ENCODE peak calls at places on chromosomes 12 and 14, in four cellular contexts. S is heart right ventricle, P is IMR-90, A is BE2C. J is an unnamed sample.

GRCh38 chr12:127482950-127483349 is 784.0 kb upstream of the TMEM132C start:
- DNase-seq in S (no peak), P (no peak), A (no peak), J (no peak)

GRCh38 chr14:92534863-92535654 is 21.5 kb downstream of the RIN3 start:
- DNase-seq in S (no peak), P (no peak), A (no peak), J (no peak)

GRCh38 chr14:83342590-83342989 is 1808.9 kb upstream of the SEL1L start:
- DNase-seq in S (peak), P (no peak), A (no peak), J (no peak)

GRCh38 chr12:25200703-25201102 is 5.7 kb downstream of the ETFRF1 start:
- DNase-seq in S (no peak), P (peak), A (no peak), J (no peak)

GRCh38 chr12:1855241-1855640 is 34.9 kb downstream of the LRTM2 start:
- DNase-seq in S (no peak), P (peak), A (no peak), J (no peak)

GRCh38 chr12:19462441-19462840 is 23.1 kb downstream of the AEBP2 start:
- DNase-seq in S (no peak), P (no peak), A (peak), J (no peak)

GRCh38 chr14:98819132-98819866 is 452.7 kb downstream of the BCL11B start:
- DNase-seq in S (no peak), P (no peak), A (no peak), J (no peak)

GRCh38 chr14:73696466-73697390 is 17.5 kb downstream of the PNMA1 start:
- DNase-seq in S (no peak), P (peak), A (no peak), J (peak)

GRCh38 chr12:94649349-94650142 is 811 bp downstream of the TMCC3 start:
- DNase-seq in S (peak), P (peak), A (peak), J (no peak)

GRCh38 chr12:101715045-101715444 is 17.6 kb downstream of the CHPT1 start:
- DNase-seq in S (no peak), P (no peak), A (no peak), J (no peak)

GRCh38 chr14:63375772-63376171 is 57.0 kb upstream of the GPHB5 start:
- DNase-seq in S (no peak), P (peak), A (no peak), J (peak)

GRCh38 chr12:90801776-90802175 is 153.2 kb downstream of the CCER1 start:
- DNase-seq in S (no peak), P (peak), A (no peak), J (peak)

GRCh38 chr14:101665478-101666078 is 95.9 kb upstream of the PPP2R5C start:
- DNase-seq in S (no peak), P (peak), A (peak), J (peak)

GRCh38 chr12:130764073-130764472 is 48.0 kb upstream of the RIMBP2 start:
- DNase-seq in S (no peak), P (peak), A (no peak), J (no peak)

GRCh38 chr14:35254736-35255135 is 37.4 kb upstream of the PSMA6 start:
- DNase-seq in S (no peak), P (no peak), A (no peak), J (no peak)

GRCh38 chr12:24499151-24500146 is 449.5 kb downstream of the BCAT1 start:
- DNase-seq in S (no peak), P (peak), A (no peak), J (peak)

GRCh38 chr12:100324498-100324897 is 32.4 kb upstream of the SLC17A8 start:
- DNase-seq in S (no peak), P (no peak), A (no peak), J (no peak)

GRCh38 chr14:85366226-85366625 is 163.7 kb upstream of the FLRT2 start:
- DNase-seq in S (no peak), P (no peak), A (no peak), J (no peak)

GRCh38 chr12:120534203-120534702 is at the start of gene RNF10:
- DNase-seq in S (peak), P (peak), A (peak), J (peak)

GRCh38 chr12:120528861-120529525 is at the start of gene COQ5:
- DNase-seq in S (peak), P (peak), A (peak), J (no peak)

GRCh38 chr12:120534703-120535655 is 823 bp downstream of the RNF10 start:
- DNase-seq in S (peak), P (peak), A (peak), J (peak)

GRCh38 chr12:120532701-120533238 is 1.4 kb upstream of the RNF10 start:
- DNase-seq in S (no peak), P (no peak), A (no peak), J (no peak)

GRCh38 chr12:120529641-120530314 is 820 bp upstream of the COQ5 start:
- DNase-seq in S (no peak), P (peak), A (no peak), J (no peak)
- H3K4me3 ChIP-seq in S (peak), P (peak), A (peak), J (peak)

GRCh38 chr12:49187184-49187583 is 1.7 kb downstream of the TUBA1A start:
- DNase-seq in S (peak), P (peak), A (peak), J (peak)
- H3K4me3 ChIP-seq in S (peak), P (peak), A (peak), J (peak)

GRCh38 chr12:79247494-79247893 is 382.9 kb downstream of the SYT1 start:
- DNase-seq in S (no peak), P (no peak), A (no peak), J (no peak)
- H3K4me3 ChIP-seq in S (no peak), P (no peak), A (no peak), J (no peak)

GRCh38 chr12:113465808-113466769 is 5.6 kb downstream of the LHX5 start:
- DNase-seq in S (no peak), P (no peak), A (no peak), J (no peak)

GRCh38 chr12:113467514-113468364 is 3.9 kb downstream of the LHX5 start:
- DNase-seq in S (no peak), P (no peak), A (no peak), J (no peak)

GRCh38 chr12:113467154-113467513 is 4.5 kb downstream of the LHX5 start:
- DNase-seq in S (no peak), P (no peak), A (no peak), J (no peak)

GRCh38 chr12:113464852-113465719 is 6.6 kb downstream of the LHX5 start:
- DNase-seq in S (no peak), P (no peak), A (no peak), J (no peak)

DNA sequence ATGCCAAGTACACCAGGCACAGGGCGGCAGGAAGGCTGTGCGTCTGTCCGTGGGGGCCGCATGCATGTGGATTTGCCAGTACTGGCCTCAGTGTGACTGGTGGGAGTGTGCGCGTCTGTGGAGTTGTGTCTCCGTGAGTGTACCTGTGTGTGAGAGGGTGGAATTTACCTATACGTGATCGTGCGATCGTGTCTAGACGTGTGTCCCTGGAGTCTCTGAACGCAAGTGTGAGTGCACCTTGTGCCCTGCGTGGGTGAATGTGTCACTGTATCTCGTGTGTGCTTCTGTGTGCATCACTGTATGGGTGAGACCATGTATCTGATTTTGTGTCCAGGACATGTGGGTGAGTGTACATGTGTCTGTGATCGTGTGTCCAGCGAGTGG is 4.9 kb downstream of the LHX5 start:
- DNase-seq in S (no peak), P (no peak), A (no peak), J (no peak)
- H3K4me3 ChIP-seq in S (no peak), P (no peak), A (no peak), J (no peak)

GRCh38 chr14:68816943-68817430 is 24.1 kb upstream of the ZFP36L1 start:
- DNase-seq in S (no peak), P (no peak), A (no peak), J (no peak)
- H3K4me3 ChIP-seq in S (peak), P (no peak), A (no peak), J (no peak)

GRCh38 chr14:89304972-89305703 is 111.9 kb downstream of the FOXN3 start:
- DNase-seq in S (no peak), P (peak), A (no peak), J (no peak)
- H3K4me3 ChIP-seq in S (no peak), P (no peak), A (no peak), J (no peak)

GRCh38 chr14:91374287-91374880 is 43.2 kb downstream of the CCDC88C start:
- DNase-seq in S (no peak), P (no peak), A (no peak), J (no peak)
- H3K4me3 ChIP-seq in S (no peak), P (no peak), A (no peak), J (no peak)

GRCh38 chr12:111056618-111057521 is 136.5 kb upstream of the MYL2 start:
- DNase-seq in S (no peak), P (no peak), A (no peak), J (no peak)

GRCh38 chr12:111057726-111058125 is 137.3 kb upstream of the MYL2 start:
- DNase-seq in S (no peak), P (no peak), A (peak), J (no peak)

DNA sequence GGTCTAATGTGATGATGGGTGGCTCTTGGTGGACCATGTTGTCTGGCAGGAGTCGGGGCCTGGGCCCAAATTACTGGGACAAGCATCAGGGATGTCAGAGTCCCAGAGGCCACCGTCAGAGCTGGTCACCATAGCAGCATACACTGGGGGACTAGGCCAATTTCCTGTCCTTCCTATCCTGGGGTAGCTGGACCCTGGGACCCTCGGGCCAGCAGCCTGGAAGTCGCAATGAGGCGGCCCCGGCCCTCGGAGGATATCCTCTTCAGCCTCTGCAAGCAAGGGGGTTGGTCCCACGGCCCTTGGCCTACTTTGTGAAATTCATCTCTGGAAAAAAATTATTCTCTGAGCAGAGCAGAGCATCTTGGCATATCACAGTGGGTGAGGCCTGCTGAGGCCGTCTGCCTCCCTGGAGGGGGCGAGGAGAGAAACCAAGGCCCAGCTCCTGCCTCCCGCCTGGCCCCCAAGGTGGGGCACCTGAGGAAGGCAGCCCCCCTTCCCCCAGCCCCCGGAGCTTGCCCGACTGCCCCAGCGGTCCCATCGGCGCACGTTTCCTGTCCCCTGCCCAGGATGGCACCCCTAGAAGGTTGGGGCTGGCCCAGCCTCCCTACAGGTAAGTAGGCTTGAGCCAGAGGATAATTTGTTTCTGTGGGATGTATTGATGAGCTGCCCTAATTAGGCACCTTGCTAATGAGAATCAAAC is 135.0 kb upstream of the MYL2 start:
- DNase-seq in S (no peak), P (no peak), A (no peak), J (no peak)
- H3K4me3 ChIP-seq in S (no peak), P (no peak), A (no peak), J (no peak)

J was measured in AG09309.